ENCODE peak calls at places on chromosome 18, in five cellular contexts. M is HepG2, L is K562, Q is GM12878, H is H1. C is an unnamed sample.

GRCh38 chr18:59927246-59927825 is 27.5 kb downstream of the PMAIP1 start:
- DNase-seq in M (no peak), L (no peak), Q (peak; percentile 98), H (no peak), C (no peak)

GRCh38 chr18:26802330-26803200 is 62.9 kb downstream of the AQP4 start:
- DNase-seq in M (no peak), L (no peak), Q (no peak), H (no peak), C (peak; percentile 6)

GRCh38 chr18:24837065-24837464 is 376.6 kb downstream of the HRH4 start:
- DNase-seq in M (no peak), L (no peak), Q (no peak), H (no peak), C (no peak)

GRCh38 chr18:42706618-42707017 is 408.9 kb downstream of the RIT2 start:
- DNase-seq in M (no peak), L (no peak), Q (no peak), H (no peak), C (no peak)

GRCh38 chr18:47935321-47935720 is 4.9 kb upstream of the SMAD2 start:
- DNase-seq in M (no peak), L (no peak), Q (no peak), H (no peak), C (no peak)

GRCh38 chr18:79071037-79071960 is 2.1 kb downstream of the ATP9B start:
- DNase-seq in M (no peak), L (no peak), Q (no peak), H (no peak), C (no peak)

GRCh38 chr18:40210696-40211095 is 1744.3 kb upstream of the PIK3C3 start:
- DNase-seq in M (no peak), L (no peak), Q (no peak), H (no peak), C (no peak)

GRCh38 chr18:6835345-6835744 is 105.8 kb downstream of the ARHGAP28 start:
- DNase-seq in M (peak; percentile 6), L (no peak), Q (no peak), H (no peak), C (no peak)

GRCh38 chr18:77056399-77057015 is 76.1 kb downstream of the MBP start:
- DNase-seq in M (peak; percentile 19), L (no peak), Q (no peak), H (no peak), C (no peak)

GRCh38 chr18:5058768-5059539 is 138.1 kb downstream of the AKAIN1 start:
- DNase-seq in M (no peak), L (no peak), Q (peak; percentile 26), H (no peak), C (no peak)

GRCh38 chr18:61870151-61870550 is 22.7 kb downstream of the RNF152 start:
- DNase-seq in M (no peak), L (no peak), Q (no peak), H (no peak), C (peak; percentile 23)

GRCh38 chr18:57328665-57329064 is 23.7 kb upstream of the ST8SIA3 start:
- DNase-seq in M (no peak), L (no peak), Q (no peak), H (no peak), C (no peak)

GRCh38 chr18:24785019-24785418 is 324.6 kb downstream of the HRH4 start:
- DNase-seq in M (no peak), L (no peak), Q (no peak), H (no peak), C (no peak)

GRCh38 chr18:74478876-74479275 is 17.3 kb upstream of the CNDP2 start:
- DNase-seq in M (no peak), L (no peak), Q (no peak), H (no peak), C (no peak)

GRCh38 chr18:49023281-49023937 is 72.6 kb upstream of the SMAD7 start:
- DNase-seq in M (no peak), L (no peak), Q (no peak), H (no peak), C (no peak)
- H2AFZ ChIP-seq in M (no peak overlapping the region), L (no peak overlapping the region), Q (no peak overlapping the region), H (no peak overlapping the region), C (no peak overlapping the region)

GRCh38 chr18:75507636-75508035 is 80.1 kb upstream of the SMIM21 start:
- DNase-seq in M (no peak), L (no peak), Q (no peak), H (no peak), C (no peak)
- H3K4me2 ChIP-seq in M (no peak overlapping the region), L (no peak overlapping the region), Q (no peak overlapping the region), H (no peak overlapping the region), C (no peak overlapping the region)

GRCh38 chr18:58639237-58639636 is 10.3 kb upstream of the ALPK2 start:
- DNase-seq in M (no peak), L (no peak), Q (no peak), H (no peak), C (no peak)
- TF ChIP-seq EP300 in M (no peak), L (no peak), Q (no peak), H (no peak), C (no peak)

DNA sequence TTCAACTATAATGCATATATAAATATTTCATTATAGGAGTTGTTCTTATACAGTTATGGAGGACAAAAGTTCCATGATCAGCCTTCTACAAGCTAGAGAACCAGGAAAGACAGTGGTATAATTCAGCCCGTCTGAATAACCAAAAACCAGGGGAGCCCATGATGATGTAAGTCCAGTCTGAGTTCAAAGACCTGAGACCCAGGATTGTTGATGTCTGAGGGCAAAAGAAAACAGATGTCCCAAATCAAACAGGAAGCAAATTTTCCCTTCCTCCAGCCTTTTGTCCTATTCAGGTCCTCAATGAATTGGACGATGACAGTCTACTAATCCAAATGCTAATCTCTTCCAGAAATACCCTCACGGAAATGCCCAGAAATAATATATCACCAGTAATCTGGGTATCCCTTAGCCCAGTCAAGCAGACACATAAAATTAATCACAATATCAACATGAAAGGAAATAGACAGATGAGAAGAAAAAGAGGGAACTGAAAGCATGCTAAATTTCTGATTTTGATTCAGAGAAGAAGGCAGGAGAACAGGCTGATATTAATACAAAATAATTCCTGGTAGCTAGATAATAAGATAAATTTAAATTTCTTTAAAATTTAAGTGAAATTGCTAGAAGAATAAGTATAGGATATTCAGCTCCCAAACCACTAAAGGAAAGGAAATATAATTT is 255.6 kb upstream of the CTAGE1 start:
- DNase-seq in M (no peak), L (no peak), Q (no peak), H (no peak), C (no peak)
- H2AFZ ChIP-seq in M (no peak overlapping the region), L (no peak overlapping the region), Q (no peak overlapping the region), H (no peak overlapping the region), C (no peak overlapping the region)

DNA sequence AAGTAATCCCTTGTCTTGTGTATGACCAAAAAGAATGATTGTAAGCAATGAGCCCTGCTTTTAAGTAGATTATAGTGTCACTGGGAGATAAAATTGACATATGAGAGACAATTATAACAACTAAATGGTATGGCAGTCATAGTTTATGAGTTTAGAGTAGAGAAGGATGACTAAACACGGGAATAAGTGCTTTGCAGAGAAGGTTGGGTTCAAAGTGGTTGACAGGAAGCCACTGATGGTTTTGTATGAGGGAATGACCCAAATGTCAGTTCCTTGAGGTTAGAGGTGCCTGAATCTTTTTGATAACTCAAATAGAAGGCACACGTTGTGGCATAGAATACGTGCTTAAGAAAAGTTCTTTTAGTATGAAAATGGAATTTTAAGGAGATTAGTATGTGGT is 199.7 kb upstream of the TCF4 start:
- DNase-seq in M (no peak), L (no peak), Q (no peak), H (no peak), C (no peak)
- H3K4me2 ChIP-seq in M (no peak overlapping the region), L (no peak overlapping the region), Q (no peak overlapping the region), H (no peak overlapping the region), C (no peak overlapping the region)

GRCh38 chr18:11955299-11956029 is 25.8 kb upstream of the IMPA2 start:
- DNase-seq in M (peak; percentile 76), L (peak; percentile 29), Q (no peak), H (no peak), C (no peak)
- TF ChIP-seq EP300 in M (no peak), L (no peak), Q (no peak), H (no peak), C (no peak)

DNA sequence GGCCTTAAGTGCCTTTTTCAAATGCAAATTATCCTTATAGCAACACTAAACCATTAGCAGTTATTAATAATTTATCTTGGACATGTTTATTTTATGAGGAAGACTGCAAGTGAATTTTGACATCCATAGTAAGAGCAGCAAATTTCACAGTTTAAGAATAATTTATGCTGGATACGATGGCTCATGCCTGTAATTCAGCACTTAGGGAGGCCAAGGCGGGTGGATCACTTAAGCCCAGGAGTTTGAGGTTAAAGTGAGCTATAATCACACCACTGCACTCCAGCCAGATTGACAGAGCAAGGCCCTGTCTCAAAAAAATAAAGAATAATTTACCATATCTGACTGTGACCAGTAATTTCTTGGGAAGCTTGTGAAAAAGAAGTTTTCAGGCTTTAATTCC is 286.2 kb downstream of the TMX3 start:
- DNase-seq in M (no peak), L (no peak), Q (no peak), H (no peak), C (no peak)
- H2AFZ ChIP-seq in M (no peak overlapping the region), L (no peak overlapping the region), Q (no peak overlapping the region), H (no peak overlapping the region), C (no peak overlapping the region)

DNA sequence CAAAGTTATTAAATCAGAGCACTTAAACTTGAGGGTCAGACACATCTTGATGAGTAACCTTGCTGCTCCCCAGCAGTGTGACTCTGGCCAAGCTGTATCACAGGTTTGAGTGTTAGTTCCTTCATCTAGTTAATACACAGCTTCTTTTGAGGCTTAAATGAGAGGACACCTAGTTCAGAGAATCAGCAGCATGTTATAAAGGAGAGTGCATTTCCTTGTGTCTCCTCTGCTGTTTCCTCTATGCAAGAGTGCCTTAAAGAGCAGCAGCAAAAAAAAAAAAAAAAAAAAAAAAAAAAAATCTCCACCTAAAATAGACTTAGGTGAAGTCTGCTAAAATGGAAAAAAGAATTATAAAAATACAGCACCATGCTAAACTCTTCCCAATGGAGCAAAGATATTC is 261.9 kb downstream of the TCF4 start:
- DNase-seq in M (no peak), L (no peak), Q (no peak), H (no peak), C (no peak)
- H3K4me2 ChIP-seq in M (no peak overlapping the region), L (no peak overlapping the region), Q (no peak overlapping the region), H (no peak overlapping the region), C (no peak overlapping the region)

GRCh38 chr18:45413180-45413836 is 202.0 kb upstream of the SLC14A2 start:
- DNase-seq in M (no peak), L (no peak), Q (no peak), H (no peak), C (no peak)

GRCh38 chr18:45415614-45416013 is 199.7 kb upstream of the SLC14A2 start:
- DNase-seq in M (no peak), L (no peak), Q (no peak), H (no peak), C (no peak)

GRCh38 chr18:45412577-45412976 is 202.7 kb upstream of the SLC14A2 start:
- DNase-seq in M (no peak), L (no peak), Q (peak; percentile 1), H (no peak), C (no peak)

GRCh38 chr18:45417392-45417791 is 197.9 kb upstream of the SLC14A2 start:
- DNase-seq in M (no peak), L (no peak), Q (no peak), H (no peak), C (no peak)

DNA sequence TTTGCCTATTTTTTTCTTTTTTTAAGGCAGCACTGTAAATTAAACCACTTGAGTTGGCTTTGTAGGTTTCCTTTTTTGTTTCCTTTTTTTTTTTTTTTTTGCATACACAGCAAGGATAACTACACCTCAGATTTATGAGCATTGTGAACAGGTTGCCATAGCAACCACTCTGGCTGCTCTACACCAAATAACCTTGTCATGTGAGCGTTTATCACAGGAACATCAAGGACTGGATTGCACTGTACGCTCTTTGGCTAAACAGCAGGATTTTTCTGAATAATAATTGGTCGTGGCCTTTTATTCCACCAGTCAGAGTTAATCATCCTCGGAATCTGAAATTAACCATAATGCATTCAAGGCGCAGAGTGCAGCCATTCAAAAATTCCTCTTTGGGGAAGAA is 199.1 kb upstream of the SLC14A2 start:
- DNase-seq in M (no peak), L (no peak), Q (no peak), H (no peak), C (peak; percentile 57)
- TF ChIP-seq EP300 in M (no peak), L (no peak), Q (no peak), H (no peak), C (peak; percentile 75)

C was measured in SK-N-SH.